ENCODE peak calls at places on chromosomes 16 and 17, in ten cellular contexts. One of them, this sample, is unnamed.

GRCh38 chr16:7548796-7549318 is 216.2 kb downstream of the RBFOX1 start:
- DNase-seq in small intestine: no peak
- DNase-seq in colonic mucosa: no peak
- DNase-seq in BE2C: no peak
- DNase-seq in GM23248: no peak
- DNase-seq in GM23338: no peak
- DNase-seq in iPS DF 6.9: no peak
- DNase-seq in kidney epithelial cell: no peak
- DNase-seq in NB4: no peak
- DNase-seq in esophagus squamous epithelium: no peak
- DNase-seq in this sample: no peak

GRCh38 chr16:87850009-87851006 is 19.0 kb downstream of the SLC7A5 start:
- DNase-seq in colonic mucosa: peak; percentile 75
- DNase-seq in kidney epithelial cell: no peak
- DNase-seq in GM23248: peak; percentile 59
- DNase-seq in BE2C: peak; percentile 88
- DNase-seq in small intestine: no peak
- DNase-seq in iPS DF 6.9: no peak
- DNase-seq in NB4: peak; percentile 82
- DNase-seq in GM23338: peak; percentile 82
- DNase-seq in esophagus squamous epithelium: no peak
- DNase-seq in this sample: peak; percentile 73

GRCh38 chr17:29102741-29103181 is 59.8 kb downstream of the PIPOX start:
- DNase-seq in BE2C: no peak
- DNase-seq in small intestine: no peak
- DNase-seq in colonic mucosa: no peak
- DNase-seq in NB4: no peak
- DNase-seq in iPS DF 6.9: no peak
- DNase-seq in GM23338: no peak
- DNase-seq in kidney epithelial cell: no peak
- DNase-seq in esophagus squamous epithelium: no peak
- DNase-seq in GM23248: no peak
- DNase-seq in this sample: no peak

GRCh38 chr17:57366177-57366557 is 109.8 kb downstream of the MSI2 start:
- DNase-seq in small intestine: no peak
- DNase-seq in BE2C: no peak
- DNase-seq in kidney epithelial cell: no peak
- DNase-seq in colonic mucosa: no peak
- DNase-seq in NB4: no peak
- DNase-seq in esophagus squamous epithelium: no peak
- DNase-seq in iPS DF 6.9: no peak
- DNase-seq in GM23248: no peak
- DNase-seq in GM23338: no peak
- DNase-seq in this sample: no peak

GRCh38 chr17:44820631-44821196 is 9.4 kb downstream of the GJC1 start:
- DNase-seq in kidney epithelial cell: peak; percentile 84
- DNase-seq in esophagus squamous epithelium: no peak
- DNase-seq in NB4: peak; percentile 33
- DNase-seq in small intestine: no peak
- DNase-seq in colonic mucosa: no peak
- DNase-seq in iPS DF 6.9: no peak
- DNase-seq in GM23248: peak; percentile 96
- DNase-seq in GM23338: no peak
- DNase-seq in BE2C: no peak
- DNase-seq in this sample: no peak

GRCh38 chr17:63622571-63623390 is 564 bp downstream of the MAP3K3 start:
- DNase-seq in NB4: peak; percentile 83
- DNase-seq in esophagus squamous epithelium: peak; percentile 12
- DNase-seq in kidney epithelial cell: no peak
- DNase-seq in GM23248: peak; percentile 83
- DNase-seq in colonic mucosa: peak; percentile 76
- DNase-seq in BE2C: peak; percentile 81
- DNase-seq in small intestine: peak; percentile 70
- DNase-seq in iPS DF 6.9: no peak
- DNase-seq in GM23338: peak; percentile 72
- DNase-seq in this sample: peak; percentile 70

GRCh38 chr17:6047966-6048365 is 22.2 kb upstream of the WSCD1 start:
- DNase-seq in NB4: no peak
- DNase-seq in iPS DF 6.9: no peak
- DNase-seq in kidney epithelial cell: peak; percentile 69
- DNase-seq in colonic mucosa: no peak
- DNase-seq in esophagus squamous epithelium: no peak
- DNase-seq in BE2C: no peak
- DNase-seq in GM23248: no peak
- DNase-seq in GM23338: no peak
- DNase-seq in small intestine: no peak
- DNase-seq in this sample: no peak

GRCh38 chr16:46922239-46922638 is 38.1 kb downstream of the GPT2 start:
- DNase-seq in GM23338: no peak
- DNase-seq in NB4: no peak
- DNase-seq in kidney epithelial cell: no peak
- DNase-seq in small intestine: peak; percentile 11
- DNase-seq in esophagus squamous epithelium: no peak
- DNase-seq in GM23248: no peak
- DNase-seq in iPS DF 6.9: no peak
- DNase-seq in BE2C: no peak
- DNase-seq in colonic mucosa: peak; percentile 34
- DNase-seq in this sample: no peak

GRCh38 chr16:70257391-70257790 is 5.7 kb upstream of the EXOSC6 start:
- DNase-seq in iPS DF 6.9: no peak
- DNase-seq in kidney epithelial cell: no peak
- DNase-seq in small intestine: no peak
- DNase-seq in colonic mucosa: no peak
- DNase-seq in esophagus squamous epithelium: no peak
- DNase-seq in GM23338: no peak
- DNase-seq in BE2C: no peak
- DNase-seq in GM23248: no peak
- DNase-seq in NB4: no peak
- DNase-seq in this sample: no peak

GRCh38 chr16:48300391-48300856 is 53.1 kb upstream of the ABCC11 start:
- DNase-seq in GM23248: peak; percentile 83
- DNase-seq in esophagus squamous epithelium: no peak
- DNase-seq in NB4: no peak
- DNase-seq in kidney epithelial cell: no peak
- DNase-seq in GM23338: no peak
- DNase-seq in iPS DF 6.9: no peak
- DNase-seq in small intestine: no peak
- DNase-seq in BE2C: no peak
- DNase-seq in colonic mucosa: no peak
- DNase-seq in this sample: no peak

GRCh38 chr16:27245276-27246231 is 23.0 kb downstream of the NSMCE1 start:
- DNase-seq in NB4: no peak
- DNase-seq in colonic mucosa: no peak
- DNase-seq in small intestine: no peak
- DNase-seq in esophagus squamous epithelium: no peak
- DNase-seq in GM23248: peak; percentile 93
- DNase-seq in kidney epithelial cell: peak; percentile 63
- DNase-seq in GM23338: no peak
- DNase-seq in BE2C: no peak
- DNase-seq in iPS DF 6.9: no peak
- DNase-seq in this sample: no peak

DNA sequence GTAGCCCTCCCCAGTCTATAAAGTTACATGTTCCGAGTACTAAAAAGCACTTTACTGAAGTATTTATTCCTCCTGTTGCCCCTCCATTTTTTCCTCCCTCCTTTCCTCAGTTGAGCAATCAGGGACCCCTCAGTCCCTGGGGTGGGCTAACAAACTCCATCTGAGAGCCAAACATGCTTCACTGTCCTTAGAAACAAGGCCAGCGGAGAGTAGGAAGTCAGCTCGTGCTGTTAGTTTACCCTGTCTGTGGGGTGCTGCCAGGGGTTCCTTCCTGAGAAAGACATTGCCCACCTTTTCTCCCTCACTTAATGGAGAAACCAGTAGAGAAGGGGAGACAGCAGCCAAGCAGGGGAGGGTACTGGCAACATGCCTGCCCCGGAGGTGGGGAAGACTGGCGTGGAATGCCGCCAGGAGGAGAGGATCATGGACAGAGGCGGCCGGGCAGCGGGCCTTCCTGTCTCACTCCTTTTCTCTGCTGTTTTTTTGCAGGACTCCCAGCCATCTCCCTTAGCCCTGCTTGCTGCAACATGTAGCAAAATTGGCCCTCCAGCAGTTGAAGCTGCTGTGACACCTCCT is 19.7 kb downstream of the SP2 start:
- DNase-seq in small intestine: no peak
- DNase-seq in GM23248: no peak
- DNase-seq in esophagus squamous epithelium: no peak
- DNase-seq in GM23338: no peak
- DNase-seq in kidney epithelial cell: no peak
- DNase-seq in colonic mucosa: no peak
- DNase-seq in NB4: no peak
- DNase-seq in iPS DF 6.9: no peak
- DNase-seq in BE2C: no peak
- DNase-seq in this sample: no peak
- H3K4me3 ChIP-seq in small intestine: no peak overlapping the region
- H3K4me3 ChIP-seq in GM23248: no peak overlapping the region
- H3K4me3 ChIP-seq in esophagus squamous epithelium: no peak overlapping the region
- H3K4me3 ChIP-seq in GM23338: no peak overlapping the region
- H3K4me3 ChIP-seq in kidney epithelial cell: no peak overlapping the region
- H3K4me3 ChIP-seq in colonic mucosa: no peak overlapping the region
- H3K4me3 ChIP-seq in NB4: no peak overlapping the region
- H3K4me3 ChIP-seq in iPS DF 6.9: no peak overlapping the region
- H3K4me3 ChIP-seq in BE2C: no peak overlapping the region
- H3K4me3 ChIP-seq in this sample: no peak overlapping the region

GRCh38 chr16:2476741-2477140 is 1.8 kb downstream of the TBC1D24 start:
- DNase-seq in iPS DF 6.9: no peak
- DNase-seq in GM23248: no peak
- DNase-seq in GM23338: no peak
- DNase-seq in NB4: no peak
- DNase-seq in kidney epithelial cell: no peak
- DNase-seq in small intestine: no peak
- DNase-seq in esophagus squamous epithelium: no peak
- DNase-seq in BE2C: no peak
- DNase-seq in colonic mucosa: no peak
- DNase-seq in this sample: no peak

GRCh38 chr16:2477327-2477726 is 2.4 kb downstream of the TBC1D24 start:
- DNase-seq in small intestine: no peak
- DNase-seq in NB4: no peak
- DNase-seq in BE2C: no peak
- DNase-seq in colonic mucosa: no peak
- DNase-seq in iPS DF 6.9: no peak
- DNase-seq in GM23248: no peak
- DNase-seq in GM23338: no peak
- DNase-seq in esophagus squamous epithelium: no peak
- DNase-seq in kidney epithelial cell: no peak
- DNase-seq in this sample: no peak

GRCh38 chr16:2474877-2475412 is at the start of gene TBC1D24:
- DNase-seq in iPS DF 6.9: no peak
- DNase-seq in kidney epithelial cell: peak; percentile 42
- DNase-seq in GM23338: peak; percentile 86
- DNase-seq in colonic mucosa: peak; percentile 87
- DNase-seq in esophagus squamous epithelium: no peak
- DNase-seq in BE2C: peak; percentile 95
- DNase-seq in GM23248: peak; percentile 92
- DNase-seq in NB4: peak; percentile 88
- DNase-seq in small intestine: peak; percentile 79
- DNase-seq in this sample: peak; percentile 92

GRCh38 chr16:2475413-2476344 is 752 bp downstream of the TBC1D24 start:
- DNase-seq in NB4: peak; percentile 81
- DNase-seq in BE2C: no peak
- DNase-seq in GM23338: peak; percentile 61
- DNase-seq in esophagus squamous epithelium: no peak
- DNase-seq in GM23248: peak; percentile 33
- DNase-seq in iPS DF 6.9: no peak
- DNase-seq in colonic mucosa: no peak
- DNase-seq in kidney epithelial cell: no peak
- DNase-seq in small intestine: peak; percentile 30
- DNase-seq in this sample: peak; percentile 44

GRCh38 chr16:2476345-2476720 is 1.4 kb downstream of the TBC1D24 start:
- DNase-seq in esophagus squamous epithelium: no peak
- DNase-seq in colonic mucosa: no peak
- DNase-seq in small intestine: no peak
- DNase-seq in NB4: no peak
- DNase-seq in iPS DF 6.9: no peak
- DNase-seq in kidney epithelial cell: no peak
- DNase-seq in GM23338: no peak
- DNase-seq in GM23248: no peak
- DNase-seq in BE2C: no peak
- DNase-seq in this sample: no peak
- H3K4me3 ChIP-seq in esophagus squamous epithelium: no peak overlapping the region
- H3K4me3 ChIP-seq in colonic mucosa: no peak overlapping the region
- H3K4me3 ChIP-seq in small intestine: no peak overlapping the region
- H3K4me3 ChIP-seq in NB4: peak overlapping the region; percentile 61
- H3K4me3 ChIP-seq in iPS DF 6.9: no peak overlapping the region
- H3K4me3 ChIP-seq in kidney epithelial cell: no peak overlapping the region
- H3K4me3 ChIP-seq in GM23338: peak overlapping the region; percentile 72
- H3K4me3 ChIP-seq in GM23248: no peak overlapping the region
- H3K4me3 ChIP-seq in BE2C: peak overlapping the region; percentile 65
- H3K4me3 ChIP-seq in this sample: no peak overlapping the region

GRCh38 chr16:29012913-29013641 is 28.2 kb downstream of the LAT start:
- DNase-seq in GM23338: no peak
- DNase-seq in NB4: no peak
- DNase-seq in esophagus squamous epithelium: no peak
- DNase-seq in kidney epithelial cell: no peak
- DNase-seq in GM23248: no peak
- DNase-seq in small intestine: no peak
- DNase-seq in iPS DF 6.9: no peak
- DNase-seq in BE2C: no peak
- DNase-seq in colonic mucosa: no peak
- DNase-seq in this sample: no peak
- H3K4me3 ChIP-seq in GM23338: no peak overlapping the region
- H3K4me3 ChIP-seq in NB4: no peak overlapping the region
- H3K4me3 ChIP-seq in esophagus squamous epithelium: no peak overlapping the region
- H3K4me3 ChIP-seq in kidney epithelial cell: no peak overlapping the region
- H3K4me3 ChIP-seq in GM23248: no peak overlapping the region
- H3K4me3 ChIP-seq in small intestine: no peak overlapping the region
- H3K4me3 ChIP-seq in iPS DF 6.9: no peak overlapping the region
- H3K4me3 ChIP-seq in BE2C: no peak overlapping the region
- H3K4me3 ChIP-seq in colonic mucosa: no peak overlapping the region
- H3K4me3 ChIP-seq in this sample: no peak overlapping the region

GRCh38 chr16:89375021-89375420 is 115.3 kb downstream of the ANKRD11 start:
- DNase-seq in BE2C: peak; percentile 47
- DNase-seq in kidney epithelial cell: no peak
- DNase-seq in colonic mucosa: no peak
- DNase-seq in esophagus squamous epithelium: no peak
- DNase-seq in GM23338: no peak
- DNase-seq in GM23248: no peak
- DNase-seq in iPS DF 6.9: no peak
- DNase-seq in small intestine: no peak
- DNase-seq in NB4: no peak
- DNase-seq in this sample: peak; percentile 61
- H3K4me3 ChIP-seq in BE2C: peak overlapping the region; percentile 48
- H3K4me3 ChIP-seq in kidney epithelial cell: no peak overlapping the region
- H3K4me3 ChIP-seq in colonic mucosa: no peak overlapping the region
- H3K4me3 ChIP-seq in esophagus squamous epithelium: no peak overlapping the region
- H3K4me3 ChIP-seq in GM23338: no peak overlapping the region
- H3K4me3 ChIP-seq in GM23248: no peak overlapping the region
- H3K4me3 ChIP-seq in iPS DF 6.9: no peak overlapping the region
- H3K4me3 ChIP-seq in small intestine: no peak overlapping the region
- H3K4me3 ChIP-seq in NB4: no peak overlapping the region
- H3K4me3 ChIP-seq in this sample: no peak overlapping the region

This sample was measured in GM12865.